ENCODE peak calls at places on chromosomes 5 and 9, in four cellular contexts. D is neuronal stem cell; Y is amniotic stem cell; W is activated CD8-positive, alpha-beta memory T cell treated with anti-CD3 and anti-CD28 coated beads, Interleukin-2, amount 50 U/mL, for 4 hours. I is an unnamed sample.

GRCh38 chr9:112867275-112867991 is 23.2 kb downstream of the SLC46A2 start:
- DNase-seq in W (no peak), D (no peak), Y (peak), I (peak)

GRCh38 chr5:142364251-142365145 is 39.7 kb upstream of the SPRY4 start:
- DNase-seq in W (no peak), Y (no peak), D (no peak), I (no peak)

GRCh38 chr9:130938652-130939404 is at the start of gene FIBCD1:
- DNase-seq in Y (no peak), W (no peak), D (no peak), I (peak)

GRCh38 chr5:74539986-74540385 is 100.5 kb downstream of the ENC1 start:
- DNase-seq in D (no peak), W (no peak), Y (no peak), I (no peak)

GRCh38 chr5:72434781-72435437 is 72.3 kb downstream of the ZNF366 start:
- DNase-seq in Y (no peak), W (no peak), D (no peak), I (no peak)

GRCh38 chr9:128862401-128862851 is 19.3 kb downstream of the KYAT1 start:
- DNase-seq in Y (no peak), W (no peak), D (no peak), I (no peak)

GRCh38 chr5:1437452-1437851 is 7.8 kb downstream of the SLC6A3 start:
- DNase-seq in W (no peak), D (no peak), Y (no peak), I (peak)

GRCh38 chr5:150642567-150642927 is 2.1 kb downstream of the SYNPO start:
- DNase-seq in W (no peak), Y (peak), D (no peak), I (no peak)

GRCh38 chr9:127182901-127183746 is 60.7 kb upstream of the ANGPTL2 start:
- DNase-seq in W (no peak), Y (no peak), D (no peak), I (no peak)

GRCh38 chr5:72067682-72068470 is 39.4 kb upstream of the MAP1B start:
- DNase-seq in W (no peak), D (no peak), Y (peak), I (no peak)

GRCh38 chr5:72079288-72079687 is 28.0 kb upstream of the MAP1B start:
- DNase-seq in W (no peak), D (no peak), Y (no peak), I (no peak)

GRCh38 chr5:113264061-113264460 is 170.7 kb downstream of the TSSK1B start:
- DNase-seq in Y (no peak), W (no peak), D (no peak), I (no peak)

GRCh38 chr5:129511291-129511690 is 51.2 kb downstream of the ADAMTS19 start:
- DNase-seq in Y (no peak), W (no peak), D (no peak), I (no peak)

GRCh38 chr5:150487199-150488061 is 20.5 kb upstream of the NDST1 start:
- DNase-seq in Y (no peak), W (no peak), D (no peak), I (peak)

GRCh38 chr5:169581580-169582227 is 1.9 kb upstream of the SPDL1 start:
- DNase-seq in W (peak), Y (peak), D (peak), I (peak)

GRCh38 chr5:124773291-124774001 is 27.0 kb upstream of the ZNF608 start:
- DNase-seq in Y (no peak), W (no peak), D (peak), I (no peak)

GRCh38 chr5:149549461-149550266 is 1.6 kb downstream of the CSNK1A1 start:
- DNase-seq in Y (no peak), W (peak), D (no peak), I (peak)

GRCh38 chr5:130727834-130728233 is 437.2 kb downstream of the HINT1 start:
- DNase-seq in Y (no peak), W (no peak), D (no peak), I (no peak)

GRCh38 chr9:94945191-94946144 is 219.0 kb downstream of the AOPEP start:
- DNase-seq in Y (peak), D (no peak), W (no peak), I (no peak)

GRCh38 chr5:57431816-57432215 is 50.8 kb downstream of the ACTBL2 start:
- DNase-seq in Y (no peak), W (no peak), D (no peak), I (no peak)

GRCh38 chr5:145689235-145689634 is 145.9 kb downstream of the PRELID2 start:
- DNase-seq in D (no peak), Y (no peak), W (no peak), I (peak)

GRCh38 chr5:79093762-79094161 is 17.8 kb upstream of the BHMT start:
- DNase-seq in W (no peak), D (no peak), Y (no peak), I (no peak)

GRCh38 chr9:89664896-89665329 is 60.1 kb downstream of the GADD45G start:
- DNase-seq in D (no peak), W (no peak), Y (no peak), I (no peak)

GRCh38 chr5:170265527-170265926 is 32.0 kb downstream of the LCP2 start:
- DNase-seq in Y (no peak), W (no peak), D (no peak), I (no peak)

GRCh38 chr5:139461698-139462097 is 845 bp downstream of the ECSCR start:
- DNase-seq in D (no peak), W (no peak), Y (no peak), I (no peak)

GRCh38 chr5:127192836-127193341 is 97.7 kb upstream of the MEGF10 start:
- DNase-seq in W (no peak), Y (no peak), D (no peak), I (no peak)

I was measured in MV-4-11.